ENCODE peak calls at places on chromosomes 2 and 18, in seven cellular contexts. D is cardiac fibroblast, B is astrocyte, L is uterus, Z is foreskin fibroblast, G is endothelial cell of umbilical vein, Y is GM12864. W is an unnamed sample.

GRCh38 chr2:135688002-135688401 is 53.7 kb upstream of the UBXN4 start:
- DNase-seq in G (no peak), L (no peak), B (peak), D (no peak), Z (peak), Y (no peak), W (no peak)

GRCh38 chr2:36423172-36423571 is 67.6 kb downstream of the CRIM1 start:
- DNase-seq in Z (no peak), G (no peak), B (no peak), L (no peak), D (no peak), Y (no peak), W (no peak)

GRCh38 chr2:238207006-238207405 is 3.5 kb upstream of the ILKAP start:
- DNase-seq in D (no peak), B (no peak), Y (no peak), G (no peak), L (no peak), Z (no peak), W (no peak)

GRCh38 chr2:64730551-64731305 is 77.0 kb upstream of the SERTAD2 start:
- DNase-seq in B (peak), Y (no peak), Z (peak), D (peak), G (peak), L (peak), W (peak)

GRCh38 chr2:201203916-201204654 is 21.1 kb downstream of the CASP10 start:
- DNase-seq in Z (peak), D (peak), Y (no peak), B (no peak), G (no peak), L (no peak), W (peak)

GRCh38 chr2:88187038-88187676 is 17.0 kb downstream of the THNSL2 start:
- DNase-seq in G (peak), L (peak), B (no peak), D (peak), Y (no peak), Z (peak), W (no peak)

GRCh38 chr2:61470122-61470951 is 550 bp downstream of the USP34 start:
- DNase-seq in L (peak), Y (peak), D (peak), B (peak), G (peak), Z (peak), W (no peak)

GRCh38 chr2:114515901-114516300 is 73.5 kb downstream of the DPP10 start:
- DNase-seq in L (no peak), D (no peak), Z (no peak), Y (no peak), B (no peak), G (no peak), W (no peak)

GRCh38 chr2:241257419-241258032 is 57.9 kb downstream of the HDLBP start:
- DNase-seq in D (no peak), G (no peak), Y (no peak), L (no peak), Z (peak), B (no peak), W (no peak)

GRCh38 chr2:162127422-162127821 is 24.6 kb downstream of the GCG start:
- DNase-seq in L (no peak), Z (no peak), G (no peak), B (no peak), Y (no peak), D (no peak), W (no peak)

GRCh38 chr18:31103423-31103822 is 1.2 kb upstream of the DSC2 start:
- DNase-seq in G (no peak), B (no peak), D (no peak), L (no peak), Y (no peak), Z (no peak), W (no peak)

GRCh38 chr18:79962835-79963657 is 1.4 kb upstream of the HSBP1L1 start:
- DNase-seq in Y (peak), L (no peak), Z (no peak), D (no peak), G (no peak), B (no peak), W (no peak)
- H3K4me3 ChIP-seq in Y (peak), L (no peak), Z (no peak), D (no peak), G (no peak), B (no peak), W (no peak)

GRCh38 chr2:229133155-229133772 is 137.8 kb downstream of the PID1 start:
- DNase-seq in Z (peak), Y (no peak), B (peak), D (peak), G (no peak), L (no peak), W (no peak)
- TF ChIP-seq CTCF in Z (peak), Y (peak), B (peak), D (peak), G (no peak), L (peak), W (peak)

GRCh38 chr2:227815066-227815465 is 1.4 kb downstream of the CCL20 start:
- DNase-seq in B (no peak), L (no peak), Z (no peak), D (peak), G (no peak), Y (no peak), W (no peak)
- H3K4me3 ChIP-seq in B (no peak), L (no peak), Z (no peak), D (no peak), G (no peak), Y (no peak), W (no peak)

GRCh38 chr2:29430382-29431112 is 315.3 kb downstream of the CLIP4 start:
- DNase-seq in L (no peak), D (no peak), Y (no peak), B (no peak), G (no peak), Z (no peak), W (no peak)

GRCh38 chr2:29423267-29423666 is 308.1 kb downstream of the CLIP4 start:
- DNase-seq in G (no peak), B (no peak), Z (no peak), D (peak), Y (no peak), L (no peak), W (no peak)

GRCh38 chr2:29426354-29426753 is 311.1 kb downstream of the CLIP4 start:
- DNase-seq in L (no peak), G (no peak), Y (no peak), B (no peak), Z (no peak), D (no peak), W (no peak)

GRCh38 chr2:29420999-29421856 is 306.0 kb downstream of the CLIP4 start:
- DNase-seq in D (peak), L (no peak), G (no peak), B (no peak), Y (no peak), Z (peak), W (no peak)

DNA sequence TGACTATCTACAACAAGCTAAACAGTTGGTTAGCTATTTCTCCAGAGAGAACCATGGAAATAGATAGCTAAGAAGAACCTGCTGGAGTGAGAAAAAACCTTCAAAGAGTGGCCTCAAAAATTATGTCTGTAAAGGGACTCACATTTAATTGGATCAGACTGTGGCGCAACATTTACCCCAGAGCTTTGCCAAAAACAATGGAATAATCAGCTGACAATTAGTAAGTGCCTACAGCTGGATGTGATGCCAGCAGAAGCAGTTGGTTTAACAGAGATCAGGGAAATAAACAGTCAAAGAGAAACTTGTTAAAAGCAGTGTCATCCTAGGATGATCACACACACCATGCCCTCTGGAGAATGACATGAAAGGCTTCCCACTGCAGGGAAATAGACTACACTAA is 310.7 kb downstream of the CLIP4 start:
- DNase-seq in Z (no peak), D (no peak), G (no peak), Y (no peak), B (no peak), L (no peak), W (no peak)
- TF ChIP-seq CTCF in Z (no peak), D (no peak), G (no peak), Y (no peak), B (no peak), L (no peak), W (no peak)

GRCh38 chr2:54903736-54904554 is 146.3 kb downstream of the RTN4 start:
- DNase-seq in Z (peak), D (peak), Y (no peak), B (peak), G (peak), L (peak), W (peak)
- H3K4me3 ChIP-seq in Z (no peak), D (no peak), Y (no peak), B (peak), G (no peak), L (no peak), W (no peak)

GRCh38 chr2:28488858-28489575 is 6.8 kb upstream of the PLB1 start:
- DNase-seq in L (no peak), Y (no peak), G (no peak), Z (no peak), B (no peak), D (no peak), W (no peak)
- TF ChIP-seq CTCF in L (no peak), Y (no peak), G (no peak), Z (no peak), B (no peak), D (no peak), W (no peak)

GRCh38 chr18:25164211-25164836 is 187.6 kb downstream of the ZNF521 start:
- DNase-seq in Z (no peak), D (no peak), L (no peak), B (no peak), Y (no peak), G (no peak), W (no peak)
- H3K4me3 ChIP-seq in Z (peak), D (peak), L (peak), B (no peak), Y (peak), G (peak), W (no peak)

W was measured in AG09309.